ENCODE peak calls at places on chromosomes 5 and 9, in eight cellular contexts. X, F, M, I, U, W, H and Q are unnamed samples.

GRCh38 chr5:102289251-102289899 is 6.7 kb downstream of the SLCO4C1 start:
- DNase-seq in X (no peak), F (no peak), M (no peak), I (no peak), U (no peak), W (no peak), H (no peak), Q (no peak)

GRCh38 chr9:127451681-127452480 is 571 bp downstream of the LRSAM1 start:
- DNase-seq in X (peak; percentile 57), F (peak; percentile 58), M (peak; percentile 46), I (peak; percentile 69), U (no peak), W (peak; percentile 66), H (peak; percentile 83), Q (peak; percentile 91)

GRCh38 chr5:32445831-32446614 is 1.5 kb upstream of the ZFR start:
- DNase-seq in X (no peak), F (peak; percentile 44), M (no peak), I (peak; percentile 33), U (no peak), W (no peak), H (no peak), Q (peak; percentile 82)

GRCh38 chr5:140214831-140215230 is 39.8 kb downstream of the CYSTM1 start:
- DNase-seq in X (no peak), F (no peak), M (no peak), I (no peak), U (peak; percentile 23), W (peak; percentile 68), H (peak; percentile 69), Q (no peak)

GRCh38 chr9:76835571-76836283 is 70.2 kb downstream of the PRUNE2 start:
- DNase-seq in X (peak; percentile 57), F (no peak), M (no peak), I (no peak), U (peak; percentile 84), W (no peak), H (no peak), Q (no peak)

GRCh38 chr9:557601-558201 is 283.8 kb upstream of the DMRT1 start:
- DNase-seq in X (no peak), F (no peak), M (no peak), I (no peak), U (no peak), W (no peak), H (peak; percentile 58), Q (no peak)

GRCh38 chr9:95316794-95317118 is 753 bp downstream of the FANCC start:
- DNase-seq in X (peak; percentile 74), F (peak; percentile 32), M (peak; percentile 67), I (no peak), U (no peak), W (peak; percentile 80), H (peak; percentile 93), Q (peak; percentile 17)

GRCh38 chr5:62593331-62593730 is 14.7 kb downstream of the LRRC70 start:
- DNase-seq in X (no peak), F (no peak), M (no peak), I (no peak), U (no peak), W (no peak), H (no peak), Q (no peak)

GRCh38 chr5:32254987-32255900 is 57.5 kb downstream of the MTMR12 start:
- DNase-seq in X (peak; percentile 29), F (no peak), M (no peak), I (no peak), U (no peak), W (no peak), H (no peak), Q (no peak)

GRCh38 chr9:76624381-76625048 is 139.7 kb upstream of the PCA3 start:
- DNase-seq in X (no peak), F (no peak), M (no peak), I (no peak), U (peak; percentile 9), W (no peak), H (no peak), Q (no peak)

GRCh38 chr9:13491493-13492424 is 212.3 kb upstream of the MPDZ start:
- DNase-seq in X (no peak), F (peak; percentile 87), M (no peak), I (no peak), U (no peak), W (no peak), H (no peak), Q (no peak)

GRCh38 chr5:125582358-125582757 is 835.9 kb upstream of the ZNF608 start:
- DNase-seq in X (peak; percentile 29), F (no peak), M (no peak), I (no peak), U (no peak), W (no peak), H (no peak), Q (peak; percentile 24)

GRCh38 chr9:108933231-108933630 is 693 bp downstream of the ELP1 start:
- DNase-seq in X (no peak), F (no peak), M (no peak), I (no peak), U (no peak), W (no peak), H (no peak), Q (no peak)

GRCh38 chr9:27151693-27152397 is 42.8 kb downstream of the TEK start:
- DNase-seq in X (peak; percentile 44), F (no peak), M (no peak), I (no peak), U (no peak), W (no peak), H (peak; percentile 40), Q (peak; percentile 41)

GRCh38 chr5:128455861-128456361 is 82.1 kb downstream of the FBN2 start:
- DNase-seq in X (no peak), F (no peak), M (no peak), I (no peak), U (no peak), W (no peak), H (no peak), Q (no peak)

GRCh38 chr5:168327451-168327850 is 36.0 kb downstream of the WWC1 start:
- DNase-seq in X (no peak), F (no peak), M (no peak), I (no peak), U (no peak), W (no peak), H (no peak), Q (no peak)

GRCh38 chr5:137743031-137743640 is 7.2 kb upstream of the KLHL3 start:
- DNase-seq in X (peak; percentile 70), F (no peak), M (no peak), I (peak; percentile 51), U (no peak), W (no peak), H (peak; percentile 31), Q (peak; percentile 43)

GRCh38 chr5:146816775-146817387 is 61.7 kb downstream of the PPP2R2B start:
- DNase-seq in X (no peak), F (no peak), M (no peak), I (no peak), U (no peak), W (no peak), H (no peak), Q (no peak)

GRCh38 chr5:142492781-142493281 is 168.0 kb upstream of the SPRY4 start:
- DNase-seq in X (peak; percentile 27), F (no peak), M (no peak), I (no peak), U (no peak), W (no peak), H (no peak), Q (no peak)
- H3K4me3 ChIP-seq in X (no peak overlapping the region), F (peak overlapping the region; percentile 20), M (no peak overlapping the region), I (no peak overlapping the region), U (no peak overlapping the region), W (no peak overlapping the region), H (no peak overlapping the region), Q (no peak overlapping the region)

DNA sequence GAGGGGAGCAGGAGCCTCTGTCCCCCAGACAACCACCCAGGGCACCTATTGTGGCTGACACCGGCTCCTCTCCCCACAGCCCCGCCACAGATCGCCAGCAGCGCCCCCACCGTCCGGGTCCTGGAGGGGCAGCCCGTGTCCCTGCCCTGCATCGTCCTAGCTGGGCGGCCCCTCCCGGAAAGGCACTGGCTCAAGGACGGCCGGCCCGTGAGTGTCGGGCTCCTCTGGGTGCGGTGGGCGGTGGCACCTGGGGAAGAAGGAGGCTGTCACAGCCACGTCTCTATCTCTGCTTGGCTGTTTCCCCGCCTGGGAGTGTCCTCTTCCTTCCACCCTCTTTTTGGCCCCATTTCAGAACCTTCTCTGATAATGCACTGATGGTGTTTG is 55.1 kb downstream of the HMCN2 start:
- DNase-seq in X (peak; percentile 74), F (no peak), M (no peak), I (no peak), U (no peak), W (no peak), H (peak; percentile 29), Q (no peak)
- TF ChIP-seq CTCF in X (no peak), F (no peak), M (peak; percentile 14), I (no peak), U (no peak), W (no peak), H (no peak), Q (no peak)

DNA sequence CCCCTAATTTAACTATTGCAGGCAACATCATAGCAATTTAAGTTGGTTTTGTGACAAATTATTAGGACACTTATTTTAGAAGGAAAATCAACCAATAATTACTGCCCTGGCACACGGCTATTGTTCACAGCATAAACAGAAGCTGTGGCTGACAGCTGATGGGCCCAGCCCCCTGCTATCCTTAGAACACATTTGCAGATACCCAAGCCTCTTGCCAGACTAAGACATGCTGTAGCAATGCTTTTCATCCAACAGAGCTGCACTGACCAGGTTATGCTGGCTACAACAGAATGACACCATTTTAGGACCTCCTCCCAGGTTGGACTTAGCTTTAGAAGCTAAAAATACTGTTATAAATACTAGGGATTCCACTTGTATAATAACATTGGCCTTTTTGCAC is 852.7 kb upstream of the DMAC1 start:
- DNase-seq in X (no peak), F (no peak), M (no peak), I (no peak), U (no peak), W (no peak), H (no peak), Q (no peak)
- H3K4me3 ChIP-seq in X (no peak overlapping the region), F (no peak overlapping the region), M (no peak overlapping the region), I (no peak overlapping the region), U (no peak overlapping the region), W (no peak overlapping the region), H (no peak overlapping the region), Q (no peak overlapping the region)

GRCh38 chr5:35717718-35718117 is 100.1 kb downstream of the SPEF2 start:
- DNase-seq in X (no peak), F (no peak), M (no peak), I (no peak), U (no peak), W (no peak), H (no peak), Q (no peak)
- TF ChIP-seq CTCF in X (no peak), F (no peak), M (no peak), I (no peak), U (no peak), W (no peak), H (no peak), Q (no peak)

DNA sequence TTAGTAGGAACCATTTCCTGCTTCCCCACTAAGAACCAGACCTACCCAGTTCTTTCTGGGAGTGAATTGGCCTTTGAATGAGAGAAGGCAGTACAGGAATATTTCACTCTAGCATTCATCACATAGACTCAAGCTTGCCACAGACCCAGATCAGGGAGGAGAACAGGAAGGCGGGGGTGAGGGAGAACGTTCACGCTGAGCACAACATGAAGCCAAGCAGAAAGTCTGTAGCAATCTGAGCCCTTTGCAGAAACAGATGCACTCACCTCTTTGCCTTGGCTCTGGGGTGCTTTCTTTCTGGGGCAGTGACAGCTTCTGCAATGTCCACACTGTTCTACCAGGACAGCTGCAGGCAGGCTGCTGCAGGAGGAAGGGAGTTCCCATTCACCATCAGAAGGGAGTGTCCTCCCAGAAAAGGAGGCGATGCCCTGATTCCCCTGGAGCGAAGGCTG is 11.5 kb upstream of the FGF1 start:
- DNase-seq in X (peak; percentile 36), F (peak; percentile 40), M (peak; percentile 67), I (no peak), U (no peak), W (no peak), H (no peak), Q (no peak)
- H3K4me3 ChIP-seq in X (no peak overlapping the region), F (peak overlapping the region; percentile 24), M (peak overlapping the region; percentile 66), I (no peak overlapping the region), U (no peak overlapping the region), W (no peak overlapping the region), H (no peak overlapping the region), Q (no peak overlapping the region)